ENCODE peak calls at places on chromosomes 7 and 10, in nine cellular contexts. F, X, B, C, Y, H, R, N and S are unnamed samples.

GRCh38 chr7:19107392-19108147 is 9.9 kb downstream of the TWIST1 start:
- DNase-seq in C (no peak), X (peak), F (no peak), Y (peak), B (no peak), R (peak), H (peak), N (no peak), S (no peak)

GRCh38 chr7:7883394-7883793 is 85.2 kb upstream of the GLCCI1 start:
- DNase-seq in X (no peak), N (no peak), H (no peak), C (no peak), Y (no peak), R (no peak), F (no peak), B (no peak), S (no peak)

GRCh38 chr10:109912335-109913282 is 10.7 kb downstream of the XPNPEP1 start:
- DNase-seq in N (no peak), R (peak), H (no peak), F (no peak), B (no peak), C (no peak), Y (peak), X (no peak), S (no peak)

GRCh38 chr7:116598278-116598677 is 73.4 kb downstream of the CAV1 start:
- DNase-seq in B (no peak), F (no peak), X (no peak), R (no peak), C (no peak), Y (no peak), N (no peak), H (no peak), S (no peak)

GRCh38 chr7:43628431-43628830 is 45.5 kb downstream of the STK17A start:
- DNase-seq in N (no peak), X (no peak), C (no peak), Y (no peak), F (no peak), H (peak), R (no peak), B (no peak), S (no peak)

GRCh38 chr10:14560794-14561765 is 213.6 kb downstream of the FAM107B start:
- DNase-seq in N (no peak), Y (no peak), B (no peak), X (no peak), F (no peak), H (no peak), R (no peak), C (no peak), S (no peak)

GRCh38 chr10:49534670-49535381 is 4.1 kb downstream of the ERCC6 start:
- DNase-seq in Y (peak), N (no peak), C (no peak), B (no peak), X (peak), R (peak), H (peak), F (no peak), S (no peak)

GRCh38 chr10:103042129-103042528 is 124.0 kb downstream of the CNNM2 start:
- DNase-seq in N (no peak), X (no peak), B (no peak), Y (peak), R (peak), F (no peak), C (no peak), H (no peak), S (no peak)

GRCh38 chr10:77544607-77545006 is 93.0 kb downstream of the KCNMA1 start:
- DNase-seq in F (no peak), R (no peak), B (no peak), C (no peak), N (no peak), X (no peak), H (no peak), Y (no peak), S (no peak)

GRCh38 chr10:14573666-14574261 is 200.9 kb downstream of the FAM107B start:
- DNase-seq in H (peak), C (no peak), B (no peak), F (no peak), X (peak), Y (peak), R (peak), N (no peak), S (no peak)

GRCh38 chr7:140276001-140276400 is 99.2 kb upstream of the KDM7A start:
- DNase-seq in C (no peak), N (no peak), B (no peak), Y (no peak), X (no peak), H (no peak), F (no peak), R (no peak), S (no peak)

GRCh38 chr10:94420516-94420915 is 18.2 kb downstream of the TBC1D12 start:
- DNase-seq in N (no peak), X (no peak), C (no peak), R (no peak), H (no peak), Y (no peak), B (no peak), F (no peak), S (no peak)

GRCh38 chr7:17075601-17076000 is 193.8 kb upstream of the AGR3 start:
- DNase-seq in N (no peak), B (no peak), R (no peak), H (no peak), C (no peak), Y (no peak), X (no peak), F (no peak), S (no peak)

GRCh38 chr7:14894826-14895225 is 7.7 kb downstream of the DGKB start:
- DNase-seq in Y (no peak), H (peak), F (no peak), R (no peak), X (no peak), N (no peak), C (no peak), B (no peak), S (no peak)

GRCh38 chr7:157035979-157036378 is 25.5 kb upstream of the MNX1 start:
- DNase-seq in C (no peak), X (no peak), H (no peak), R (no peak), N (no peak), Y (no peak), B (no peak), F (no peak), S (no peak)

GRCh38 chr10:11250304-11250703 is 232.6 kb downstream of the CELF2 start:
- DNase-seq in X (no peak), R (no peak), B (no peak), F (no peak), N (no peak), H (no peak), C (no peak), Y (no peak), S (no peak)

GRCh38 chr10:29713450-29713849 is 78.7 kb upstream of the SVIL start:
- DNase-seq in Y (no peak), X (no peak), N (no peak), B (no peak), R (no peak), F (no peak), C (no peak), H (no peak), S (no peak)

GRCh38 chr7:148185050-148185449 is 405.5 kb upstream of the C7orf33 start:
- DNase-seq in R (no peak), Y (no peak), H (no peak), F (no peak), C (no peak), N (no peak), X (peak), B (no peak), S (no peak)

GRCh38 chr10:83373659-83374058 is 765.6 kb upstream of the GHITM start:
- DNase-seq in H (peak), Y (peak), C (no peak), B (no peak), N (no peak), R (peak), F (no peak), X (peak), S (no peak)

GRCh38 chr7:85039196-85039923 is 147.5 kb downstream of the SEMA3D start:
- DNase-seq in C (no peak), F (no peak), R (no peak), Y (no peak), B (no peak), N (no peak), H (no peak), X (no peak), S (no peak)

GRCh38 chr7:1812693-1813393 is 142.8 kb downstream of the ELFN1 start:
- DNase-seq in Y (no peak), X (no peak), H (no peak), R (no peak), F (no peak), B (no peak), N (no peak), C (no peak), S (no peak)

GRCh38 chr10:119689016-119689564 is 36.8 kb upstream of the INPP5F start:
- DNase-seq in R (no peak), N (no peak), X (no peak), H (no peak), F (no peak), B (no peak), Y (no peak), C (no peak), S (no peak)

GRCh38 chr10:3828404-3829192 is 43.6 kb upstream of the KLF6 start:
- DNase-seq in X (peak), N (no peak), F (no peak), B (no peak), C (no peak), H (peak), R (peak), Y (peak), S (no peak)

GRCh38 chr7:44388089-44388970 is 62.9 kb upstream of the CAMK2B start:
- DNase-seq in C (no peak), B (no peak), Y (no peak), N (no peak), R (no peak), H (no peak), X (no peak), F (no peak), S (no peak)

GRCh38 chr10:69786791-69787190 is 14.9 kb upstream of the COL13A1 start:
- DNase-seq in N (no peak), B (no peak), C (no peak), H (peak), R (peak), Y (peak), X (peak), F (no peak), S (no peak)

GRCh38 chr7:107816053-107816566 is 13.1 kb upstream of the SLC26A3 start:
- DNase-seq in B (no peak), N (no peak), R (no peak), C (no peak), X (peak), F (no peak), H (peak), Y (no peak), S (no peak)

GRCh38 chr7:140059288-140060242 is 3.2 kb downstream of the PARP12 start:
- DNase-seq in B (no peak), R (peak), N (peak), H (peak), X (peak), C (peak), F (peak), Y (peak), S (no peak)

GRCh38 chr7:55144333-55144954 is 125.6 kb downstream of the EGFR start:
- DNase-seq in N (no peak), F (no peak), H (no peak), Y (no peak), X (no peak), B (no peak), R (no peak), C (no peak), S (no peak)

GRCh38 chr10:75858357-75858756 is 426.9 kb downstream of the LRMDA start:
- DNase-seq in C (no peak), B (no peak), Y (no peak), H (no peak), F (no peak), N (no peak), R (no peak), X (no peak), S (no peak)

GRCh38 chr7:63789378-63790176 is 209.1 kb upstream of the ZNF722 start:
- DNase-seq in Y (no peak), R (no peak), N (no peak), B (no peak), X (no peak), F (no peak), H (no peak), C (no peak), S (no peak)

GRCh38 chr10:11593612-11594011 is 17.8 kb downstream of the USP6NL start:
- DNase-seq in N (no peak), R (no peak), B (no peak), Y (no peak), X (no peak), H (no peak), C (no peak), F (no peak), S (no peak)

GRCh38 chr10:26970667-26971066 is 109.9 kb upstream of the ABI1 start:
- DNase-seq in B (no peak), N (no peak), X (no peak), H (no peak), Y (no peak), C (no peak), R (no peak), F (no peak), S (no peak)

GRCh38 chr7:1691601-1692499 is 21.8 kb downstream of the ELFN1 start:
- DNase-seq in F (peak), H (no peak), X (no peak), B (peak), R (peak), Y (peak), C (no peak), N (no peak), S (no peak)

DNA sequence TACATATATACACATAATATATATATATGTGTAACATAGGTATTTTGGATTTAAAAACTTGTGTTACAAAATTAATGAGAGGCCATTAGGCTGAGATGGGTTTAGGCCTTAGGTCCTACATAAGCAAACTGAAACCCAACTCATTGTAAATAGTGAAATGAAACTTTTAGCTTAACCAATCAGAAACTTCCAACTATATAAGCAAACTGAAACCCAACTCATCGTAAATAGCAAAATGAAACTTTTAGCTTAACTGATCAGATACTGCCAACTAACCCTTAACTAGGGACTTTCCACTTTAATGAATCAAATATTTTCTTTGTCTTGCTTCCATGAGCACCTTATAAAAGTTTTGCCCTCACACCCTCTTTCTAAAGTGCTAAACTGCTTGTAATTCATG is 17.3 kb upstream of the SAMD9L start:
- DNase-seq in F (no peak), Y (no peak), B (no peak), N (no peak), X (no peak), C (no peak), H (no peak), R (peak), S (no peak)
- TF ChIP-seq CTCF in F (no peak), Y (no peak), B (no peak), N (no peak), X (no peak), C (no peak), H (no peak), R (no peak), S (no peak)

GRCh38 chr7:127578036-127578684 is 7.2 kb downstream of the GCC1 start:
- DNase-seq in Y (no peak), F (no peak), N (no peak), H (peak), C (no peak), B (no peak), X (peak), R (no peak), S (no peak)
- TF ChIP-seq CTCF in Y (peak), F (no peak), N (no peak), H (no peak), C (peak), B (peak), X (peak), R (peak), S (no peak)

DNA sequence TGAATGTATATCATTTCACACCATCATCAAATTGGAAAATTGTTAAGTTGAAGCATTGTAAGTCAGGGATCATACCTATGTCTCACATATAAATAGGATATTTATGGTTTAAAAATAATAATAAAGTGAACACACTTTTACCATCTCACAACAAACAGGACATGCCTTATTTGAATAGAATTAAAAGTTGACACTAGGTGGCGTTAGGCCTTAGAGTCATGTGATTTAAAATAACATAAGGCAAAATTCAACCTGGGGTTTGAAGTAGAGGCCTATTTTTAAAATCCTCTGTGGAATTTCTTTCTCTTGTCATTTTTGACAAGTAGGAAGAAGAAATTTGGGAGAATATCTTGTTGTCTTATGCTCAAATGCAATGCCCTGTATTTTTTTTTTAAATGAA is 184.7 kb upstream of the PCDH15 start:
- DNase-seq in F (no peak), N (no peak), C (no peak), H (peak), R (peak), Y (no peak), B (no peak), X (no peak), S (no peak)
- TF ChIP-seq CTCF in F (peak), N (no peak), C (no peak), H (peak), R (peak), Y (peak), B (peak), X (no peak), S (no peak)

GRCh38 chr10:107545717-107546116 is 381.2 kb upstream of the SORCS1 start:
- DNase-seq in C (no peak), H (no peak), Y (no peak), B (no peak), N (no peak), F (no peak), R (peak), X (no peak), S (no peak)

GRCh38 chr10:107542607-107543006 is 378.1 kb upstream of the SORCS1 start:
- DNase-seq in H (no peak), N (no peak), R (no peak), Y (no peak), C (no peak), F (no peak), X (no peak), B (no peak), S (no peak)

GRCh38 chr10:107546986-107547385 is 382.5 kb upstream of the SORCS1 start:
- DNase-seq in R (no peak), C (no peak), F (no peak), H (no peak), B (no peak), Y (no peak), N (no peak), X (no peak), S (no peak)

GRCh38 chr10:107546239-107546638 is 381.7 kb upstream of the SORCS1 start:
- DNase-seq in Y (peak), H (no peak), B (no peak), C (no peak), X (peak), F (peak), R (peak), N (no peak), S (no peak)

GRCh38 chr10:107544706-107545520 is 380.4 kb upstream of the SORCS1 start:
- DNase-seq in N (no peak), B (no peak), F (no peak), C (no peak), H (no peak), R (peak), Y (no peak), X (no peak), S (no peak)
- TF ChIP-seq CTCF in N (no peak), B (no peak), F (no peak), C (no peak), H (no peak), R (peak), Y (peak), X (peak), S (no peak)